ENCODE peak calls at places on chromosomes 2 and 18, in ten cellular contexts. C is body of pancreas; H is transverse colon; W is CD8-positive, alpha-beta T cell; Q is fibroblast of lung; E is left ventricle myocardium inferior; Z is tibial artery; P is tibial nerve; M is left lung; G is colonic mucosa. L is an unnamed sample. For H3K27me3, the result is how much of the 10 kb centered on the place peaks cover.

GRCh38 chr2:55163258-55163657 is 68.8 kb downstream of the CLHC1 start:
- DNase-seq in E (no peak), M (no peak), H (no peak), W (no peak), G (no peak), Q (peak), C (no peak), Z (no peak), P (no peak), L (peak)

GRCh38 chr18:58455318-58455950 is 173.5 kb downstream of the ALPK2 start:
- DNase-seq in C (peak), P (no peak), W (no peak), Z (no peak), G (peak), E (no peak), Q (no peak), H (no peak), M (no peak), L (no peak)

GRCh38 chr2:17065536-17065935 is 399.9 kb upstream of the CYRIA start:
- DNase-seq in Q (no peak), Z (no peak), M (no peak), P (no peak), C (no peak), E (no peak), G (no peak), W (no peak), H (no peak), L (no peak)

GRCh38 chr2:197846789-197847188 is 42.4 kb downstream of the PLCL1 start:
- DNase-seq in H (no peak), Z (no peak), G (no peak), C (no peak), Q (peak), W (no peak), P (no peak), M (no peak), E (no peak), L (no peak)

GRCh38 chr2:238714038-238714528 is 133.8 kb upstream of the TWIST2 start:
- DNase-seq in E (no peak), Z (peak), W (no peak), M (no peak), Q (no peak), G (no peak), H (no peak), C (no peak), P (no peak), L (no peak)

GRCh38 chr18:3889803-3890202 is 439.8 kb downstream of the TGIF1 start:
- DNase-seq in Q (peak), G (no peak), H (no peak), P (no peak), W (no peak), E (no peak), M (no peak), C (no peak), Z (no peak), L (no peak)

GRCh38 chr2:65199891-65200290 is 27.7 kb upstream of the ACTR2 start:
- DNase-seq in H (no peak), Q (no peak), Z (no peak), M (no peak), P (no peak), E (no peak), G (no peak), C (no peak), W (no peak), L (no peak)

GRCh38 chr2:186570587-186570986 is 19.3 kb upstream of the ITGAV start:
- DNase-seq in Q (peak), H (no peak), E (no peak), W (no peak), P (no peak), G (no peak), Z (no peak), M (no peak), C (no peak), L (no peak)

GRCh38 chr18:48405108-48405507 is 4.1 kb downstream of the ZBTB7C start:
- DNase-seq in M (no peak), Q (peak), W (no peak), Z (no peak), C (no peak), H (no peak), G (no peak), P (no peak), E (no peak), L (no peak)

GRCh38 chr2:54422072-54422581 is 34.0 kb upstream of the SPTBN1 start:
- DNase-seq in Q (no peak), P (no peak), M (no peak), H (no peak), G (no peak), E (no peak), C (no peak), W (peak), Z (no peak), L (no peak)

GRCh38 chr2:212979799-212980198 is 171.6 kb downstream of the IKZF2 start:
- DNase-seq in Z (no peak), E (no peak), H (no peak), Q (no peak), M (no peak), W (no peak), C (no peak), G (no peak), P (no peak), L (no peak)

GRCh38 chr2:191150451-191151314 is at the start of gene STAT4:
- DNase-seq in Z (no peak), W (peak), Q (no peak), M (peak), E (no peak), P (no peak), H (peak), G (peak), C (peak), L (no peak)

GRCh38 chr2:37637122-37637875 is 34.1 kb downstream of the CDC42EP3 start:
- DNase-seq in C (no peak), P (no peak), Q (no peak), Z (no peak), G (no peak), W (no peak), E (no peak), M (no peak), H (no peak), L (no peak)

GRCh38 chr18:43870626-43871025 is 593.3 kb upstream of the SYT4 start:
- DNase-seq in P (no peak), C (no peak), E (no peak), Q (peak), H (no peak), W (no peak), M (no peak), G (no peak), Z (no peak), L (no peak)

GRCh38 chr18:24678113-24678512 is 217.7 kb downstream of the HRH4 start:
- DNase-seq in Z (no peak), P (no peak), G (no peak), W (no peak), Q (no peak), H (no peak), M (no peak), E (no peak), C (no peak), L (no peak)

GRCh38 chr2:225458431-225459117 is 59.1 kb downstream of the NYAP2 start:
- DNase-seq in G (no peak), Q (no peak), H (no peak), C (no peak), E (no peak), P (no peak), M (no peak), W (no peak), Z (no peak), L (no peak)

GRCh38 chr2:137900421-137901141 is 63.7 kb upstream of the HNMT start:
- DNase-seq in H (no peak), P (no peak), G (no peak), E (no peak), C (no peak), Q (no peak), Z (no peak), W (no peak), M (no peak), L (no peak)

GRCh38 chr18:9951022-9951859 is 37.4 kb downstream of the VAPA start:
- DNase-seq in H (peak), Z (no peak), Q (peak), P (no peak), G (no peak), E (no peak), M (no peak), C (peak), W (no peak), L (no peak)

GRCh38 chr2:112136081-112136480 is 2.1 kb upstream of the FBLN7 start:
- DNase-seq in W (no peak), E (no peak), P (no peak), C (no peak), Z (no peak), M (no peak), Q (no peak), H (no peak), G (no peak), L (no peak)

GRCh38 chr2:241064008-241064801 is 37.9 kb downstream of the MTERF4 start:
- DNase-seq in H (peak), P (peak), Z (no peak), M (peak), W (peak), Q (no peak), C (peak), E (no peak), G (peak), L (no peak)

GRCh38 chr2:174815524-174815923 is 51.3 kb upstream of the CHRNA1 start:
- DNase-seq in C (no peak), G (no peak), Q (no peak), W (no peak), H (no peak), E (no peak), M (no peak), Z (no peak), P (no peak), L (no peak)

GRCh38 chr2:174812037-174812436 is 47.8 kb upstream of the CHRNA1 start:
- DNase-seq in M (no peak), Q (no peak), G (no peak), H (no peak), Z (no peak), C (no peak), P (no peak), W (no peak), E (no peak), L (no peak)
- H3K4me3 ChIP-seq in M (no peak), Q (no peak), G (no peak), H (no peak), Z (no peak), C (no peak), P (no peak), W (no peak), E (no peak), L (no peak)

GRCh38 chr2:31268344-31268743 is 34.4 kb downstream of the EHD3 start:
- DNase-seq in P (no peak), C (no peak), H (no peak), G (no peak), Z (no peak), M (no peak), W (no peak), E (no peak), Q (no peak), L (no peak)

GRCh38 chr2:31270136-31270535 is 36.2 kb downstream of the EHD3 start:
- DNase-seq in P (no peak), Q (peak), W (no peak), H (no peak), M (no peak), C (no peak), G (no peak), Z (no peak), E (no peak), L (no peak)

GRCh38 chr2:31270871-31271270 is 36.9 kb downstream of the EHD3 start:
- DNase-seq in C (no peak), Q (no peak), W (no peak), E (no peak), H (no peak), G (no peak), M (no peak), Z (no peak), P (no peak), L (peak)

GRCh38 chr2:31267437-31268120 is 33.6 kb downstream of the EHD3 start:
- DNase-seq in P (no peak), Q (no peak), G (no peak), Z (no peak), H (no peak), W (no peak), E (no peak), M (no peak), C (no peak), L (no peak)

GRCh38 chr2:31269087-31269486 is 35.1 kb downstream of the EHD3 start:
- DNase-seq in C (no peak), H (no peak), M (no peak), P (no peak), Z (no peak), G (no peak), E (no peak), Q (peak), W (no peak), L (no peak)
- TF ChIP-seq CTCF in C (no peak), H (no peak), M (no peak), P (no peak), Z (no peak), G (no peak), E (no peak), Q (no peak), W (no peak), L (no peak)

GRCh38 chr2:46297546-46298271 is 502 bp downstream of the EPAS1 start:
- DNase-seq in Z (peak), M (peak), P (no peak), H (peak), E (peak), Q (no peak), C (peak), W (peak), G (peak), L (no peak)

GRCh38 chr2:46298522-46299351 is 1.5 kb downstream of the EPAS1 start:
- DNase-seq in Q (peak), C (peak), E (peak), G (peak), M (peak), P (no peak), W (peak), H (peak), Z (peak), L (no peak)

GRCh38 chr2:46298272-46298521 is 990 bp downstream of the EPAS1 start:
- DNase-seq in H (no peak), Z (no peak), E (no peak), P (no peak), Q (no peak), G (no peak), M (no peak), W (no peak), C (no peak), L (no peak)

GRCh38 chr2:46300406-46300832 is 3.2 kb downstream of the EPAS1 start:
- DNase-seq in M (no peak), H (no peak), Z (no peak), E (no peak), Q (no peak), G (peak), C (peak), P (no peak), W (no peak), L (no peak)

DNA sequence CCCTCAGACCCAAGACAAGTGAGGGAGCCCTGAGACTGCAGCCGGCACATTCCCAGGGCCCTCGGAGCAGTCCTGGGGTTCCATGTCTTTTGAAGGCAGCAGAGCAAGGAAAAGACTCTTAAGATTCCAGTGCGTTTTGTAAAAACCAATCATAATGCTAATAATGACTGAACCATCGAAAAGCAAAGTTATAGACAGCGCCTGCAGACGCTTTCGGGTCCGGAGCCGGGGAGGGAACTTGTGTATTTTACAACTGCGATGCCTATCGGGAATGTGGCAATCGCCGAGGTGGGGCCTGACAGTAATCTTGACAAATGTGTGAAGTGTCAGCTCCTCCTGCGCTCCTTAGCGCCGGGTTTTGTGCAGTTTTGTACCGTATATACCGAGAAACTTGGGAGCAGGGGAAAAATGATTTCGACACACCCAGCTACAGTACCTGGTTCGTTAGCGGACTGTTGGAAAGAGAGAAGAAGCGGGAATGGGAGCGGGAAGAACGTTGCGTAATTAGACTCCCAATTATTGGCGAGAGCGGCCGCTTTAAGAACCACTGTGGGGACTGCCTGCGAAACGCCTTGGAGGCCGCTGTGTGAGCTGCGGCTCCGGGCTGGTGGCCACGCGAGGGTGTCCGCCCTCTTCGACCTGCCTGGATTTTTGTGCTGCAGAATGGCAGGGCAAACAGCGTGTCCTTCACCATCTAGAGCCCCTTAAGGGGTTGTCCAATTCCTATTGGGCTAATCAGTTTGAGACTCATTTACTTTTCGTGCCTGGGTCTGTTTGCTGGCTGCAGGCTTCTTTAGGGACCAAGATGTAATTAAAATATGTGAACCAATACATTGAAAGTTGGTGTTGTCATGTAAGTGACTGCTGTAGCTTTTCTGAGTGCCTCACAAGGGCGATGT is 2.4 kb downstream of the EPAS1 start:
- DNase-seq in Q (peak), M (peak), P (peak), Z (peak), C (peak), G (peak), E (peak), H (peak), W (no peak), L (peak)
- H3K27me3 ChIP-seq in Q (under half), M (under half), P (under half), Z (under half), C (under half), G (under half), E (under half), H (under half), W (under half), L (under half)

GRCh38 chr2:96928277-96928781 is 58.1 kb downstream of the FAM178B start:
- DNase-seq in P (no peak), M (peak), G (no peak), E (no peak), W (no peak), Q (no peak), Z (peak), C (peak), H (no peak), L (no peak)

GRCh38 chr2:96926791-96927190 is 56.9 kb upstream of the SEMA4C start:
- DNase-seq in Z (no peak), E (no peak), W (no peak), C (no peak), Q (no peak), M (peak), G (no peak), P (no peak), H (no peak), L (no peak)

GRCh38 chr2:96926236-96926635 is 56.4 kb upstream of the SEMA4C start:
- DNase-seq in H (no peak), Q (no peak), E (no peak), C (no peak), G (no peak), Z (no peak), M (peak), W (no peak), P (no peak), L (no peak)

GRCh38 chr2:96929245-96929925 is 57.0 kb downstream of the FAM178B start:
- DNase-seq in Q (no peak), Z (no peak), C (no peak), H (no peak), M (peak), E (no peak), G (no peak), W (no peak), P (no peak), L (no peak)

DNA sequence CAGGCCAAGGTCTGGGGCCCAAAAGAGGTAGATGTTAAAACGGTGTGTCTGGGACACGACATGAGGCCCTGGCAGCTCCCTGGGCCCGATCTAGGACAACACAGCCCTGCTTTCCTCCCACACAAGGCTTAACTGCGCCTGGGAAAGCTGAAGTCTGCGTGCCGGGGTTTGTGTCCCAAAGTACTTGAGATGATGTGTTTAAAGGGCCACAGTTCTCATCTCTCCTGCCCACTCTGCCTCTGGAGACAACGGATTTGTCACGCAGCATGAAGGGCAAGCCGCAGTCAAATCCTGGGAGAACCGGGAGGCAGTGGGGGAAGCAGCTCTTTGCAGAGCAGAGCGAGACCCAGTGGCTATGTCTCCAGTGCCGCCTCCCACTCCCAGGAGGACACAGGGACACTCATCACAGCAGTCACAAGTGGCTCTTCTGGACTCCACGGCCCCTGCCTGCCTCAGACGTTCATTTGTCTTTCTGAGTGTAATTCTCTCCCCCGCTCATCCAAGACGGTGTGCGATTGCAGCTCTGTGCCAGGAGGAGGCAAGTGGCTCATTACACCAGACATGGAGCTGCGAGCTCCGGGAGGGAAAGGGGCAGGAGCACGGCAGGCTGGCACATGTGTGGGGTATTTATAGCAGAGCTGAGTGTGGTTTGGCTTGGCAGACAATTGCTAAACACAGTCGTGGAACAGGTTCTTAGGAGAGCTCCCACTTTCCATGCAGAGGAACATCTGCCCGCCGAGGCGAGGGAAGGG is 57.7 kb upstream of the SEMA4C start:
- DNase-seq in W (no peak), Q (no peak), Z (peak), M (peak), H (peak), C (no peak), P (no peak), G (no peak), E (peak), L (no peak)
- H3K4me3 ChIP-seq in W (no peak), Q (no peak), Z (peak), M (no peak), H (peak), C (no peak), P (peak), G (no peak), E (peak), L (peak)

GRCh38 chr18:30781601-30782000 is 260.9 kb downstream of the DSC3 start:
- DNase-seq in M (no peak), E (no peak), G (no peak), Q (no peak), W (no peak), C (no peak), P (no peak), H (no peak), Z (no peak), L (no peak)
- TF ChIP-seq CTCF in M (no peak), E (no peak), G (no peak), Q (no peak), W (no peak), C (no peak), P (no peak), H (no peak), Z (no peak), L (no peak)

DNA sequence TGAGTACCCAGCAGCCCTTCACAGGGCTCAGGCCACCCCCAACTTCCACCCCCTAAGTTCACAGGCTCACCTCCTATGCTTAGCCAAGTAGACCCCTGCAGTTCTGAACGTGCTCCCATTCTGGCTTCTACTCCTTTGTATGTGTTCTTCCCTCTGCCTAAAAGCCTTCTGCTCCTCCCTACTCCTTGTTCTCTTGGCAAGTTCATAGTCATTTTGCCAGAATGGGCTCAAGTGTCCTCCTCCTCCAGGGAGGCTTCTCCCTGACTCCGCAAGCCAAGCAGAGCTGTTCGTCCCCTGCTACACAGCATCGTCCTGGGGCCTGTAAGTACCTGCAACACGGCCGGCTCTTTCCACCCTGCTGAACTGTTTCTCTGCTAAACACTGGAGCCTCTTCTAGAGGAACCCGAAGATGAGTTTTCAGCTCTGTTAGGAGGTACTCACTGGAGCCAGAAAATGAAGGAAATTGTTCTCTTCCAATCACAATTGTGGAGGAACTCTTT is 14.6 kb upstream of the CETN1 start:
- DNase-seq in P (no peak), H (no peak), E (no peak), C (no peak), G (no peak), Z (no peak), W (no peak), M (no peak), Q (no peak), L (no peak)
- H3K27me3 ChIP-seq in P (under half), H (under half), E (under half), C (under half), G (under half), Z (under half), W (under half), M (under half), Q (under half), L (under half)

GRCh38 chr2:52112141-52112540 is 1080.2 kb upstream of the NRXN1 start:
- DNase-seq in P (no peak), G (no peak), Q (no peak), E (no peak), H (no peak), C (no peak), W (no peak), M (no peak), Z (no peak), L (no peak)

GRCh38 chr2:52107124-52107523 is 1075.2 kb upstream of the NRXN1 start:
- DNase-seq in C (no peak), W (no peak), G (no peak), E (no peak), M (no peak), P (no peak), Q (no peak), Z (no peak), H (no peak), L (no peak)
- H3K4me3 ChIP-seq in C (no peak), W (no peak), G (no peak), E (no peak), M (no peak), P (no peak), Q (no peak), Z (no peak), H (no peak), L (no peak)

L was measured in BJ.